ENCODE peak calls at places on chromosomes 11 and 22, in eight cellular contexts. B, G, O, Z, Y, K, R and N are unnamed samples.

GRCh38 chr22:38353142-38353629 is 36.0 kb upstream of the CSNK1E start:
- DNase-seq in Z (no peak), Y (peak), O (peak), B (peak), G (peak), K (peak), R (peak), N (no peak)

GRCh38 chr11:11263238-11264030 is 89.6 kb downstream of the CSNK2A3 start:
- DNase-seq in Y (no peak), Z (no peak), R (no peak), O (peak), G (no peak), B (peak), K (no peak), N (no peak)

GRCh38 chr11:123491241-123491640 is 61.2 kb downstream of the GRAMD1B start:
- DNase-seq in G (no peak), B (no peak), R (no peak), K (no peak), Y (no peak), Z (no peak), O (no peak), N (no peak)

GRCh38 chr11:119315139-119316016 is 1.6 kb downstream of the MCAM start:
- DNase-seq in K (no peak), G (no peak), R (no peak), Y (no peak), B (peak), O (peak), Z (peak), N (no peak)

GRCh38 chr11:122882809-122883681 is 486 bp downstream of the JHY start:
- DNase-seq in R (peak), K (peak), O (peak), Z (no peak), B (peak), Y (peak), G (peak), N (no peak)

GRCh38 chr11:1928891-1929541 is 9.5 kb downstream of the TNNT3 start:
- DNase-seq in G (no peak), R (no peak), O (no peak), K (no peak), B (no peak), Y (no peak), Z (no peak), N (no peak)

GRCh38 chr11:11946180-11946579 is 62.2 kb downstream of the DKK3 start:
- DNase-seq in B (no peak), R (no peak), Y (no peak), K (no peak), Z (no peak), G (no peak), O (no peak), N (no peak)

GRCh38 chr11:87351671-87352070 is 313.9 kb downstream of the TMEM135 start:
- DNase-seq in Y (no peak), Z (no peak), R (no peak), K (no peak), O (no peak), B (no peak), G (no peak), N (no peak)

GRCh38 chr11:19829109-19829790 is 116.6 kb downstream of the NAV2 start:
- DNase-seq in R (no peak), O (no peak), Z (no peak), B (no peak), Y (no peak), K (no peak), G (no peak), N (no peak)

GRCh38 chr22:33302549-33302948 is 244.4 kb upstream of the SYN3 start:
- DNase-seq in Z (no peak), B (no peak), K (no peak), Y (no peak), R (no peak), G (no peak), O (peak), N (no peak)

GRCh38 chr11:79942071-79942470 is 501.2 kb upstream of the TENM4 start:
- DNase-seq in K (no peak), Y (no peak), B (no peak), R (no peak), O (no peak), G (no peak), Z (no peak), N (no peak)

GRCh38 chr11:131760191-131760951 is 390.0 kb downstream of the NTM start:
- DNase-seq in B (no peak), K (no peak), Y (peak), R (no peak), G (peak), Z (peak), O (no peak), N (no peak)

GRCh38 chr11:638616-639323 is 1.7 kb downstream of the DRD4 start:
- DNase-seq in Z (no peak), Y (no peak), R (no peak), B (no peak), G (peak), K (no peak), O (no peak), N (no peak)